ENCODE peak calls at places on chromosomes 11 and 22, in five cellular contexts. G, M, H, J and U are unnamed samples.
A peak's percentile ranks its signal among the peaks of the same experiment; 100 is the strongest.

GRCh38 chr11:8757047-8757446 is 74.5 kb downstream of the RPL27A start:
- DNase-seq in G (no peak), M (no peak), H (no peak), J (no peak), U (no peak)

GRCh38 chr11:117837070-117837776 is 12.7 kb upstream of the FXYD2 start:
- DNase-seq in G (no peak), M (no peak), H (no peak), J (no peak), U (no peak)

GRCh38 chr22:19909350-19910179 is 32.0 kb upstream of the COMT start:
- DNase-seq in G (peak; percentile 72), M (peak; percentile 90), H (peak; percentile 98), J (peak; percentile 71), U (peak; percentile 47)

GRCh38 chr11:119615879-119616190 is 113.2 kb downstream of the NECTIN1 start:
- DNase-seq in G (no peak), M (no peak), H (no peak), J (no peak), U (no peak)

GRCh38 chr11:44855138-44855849 is 95.4 kb downstream of the TP53I11 start:
- DNase-seq in G (no peak), M (no peak), H (no peak), J (no peak), U (no peak)

GRCh38 chr11:108713076-108713790 is 48.4 kb downstream of the DDX10 start:
- DNase-seq in G (no peak), M (peak; percentile 37), H (no peak), J (no peak), U (no peak)

GRCh38 chr11:29432719-29433325 is 584.0 kb downstream of the KCNA4 start:
- DNase-seq in G (no peak), M (peak; percentile 22), H (no peak), J (no peak), U (no peak)

GRCh38 chr22:47188337-47189055 is 426.0 kb downstream of the TBC1D22A start:
- DNase-seq in G (no peak), M (no peak), H (no peak), J (no peak), U (no peak)

GRCh38 chr22:24894998-24895397 is 51.5 kb downstream of the LHFPL7 start:
- DNase-seq in G (no peak), M (no peak), H (peak; percentile 74), J (no peak), U (no peak)

GRCh38 chr11:110478410-110478809 is 48.7 kb downstream of the FDX1 start:
- DNase-seq in G (peak; percentile 12), M (no peak), H (no peak), J (no peak), U (no peak)

GRCh38 chr22:42926034-42926433 is 69.0 kb upstream of the ARFGAP3 start:
- DNase-seq in G (no peak), M (no peak), H (no peak), J (no peak), U (no peak)

GRCh38 chr11:116461789-116462188 is 311.0 kb downstream of the BUD13 start:
- DNase-seq in G (no peak), M (no peak), H (no peak), J (no peak), U (no peak)

GRCh38 chr22:44399196-44399837 is 86.6 kb upstream of the SHISAL1 start:
- DNase-seq in G (no peak), M (no peak), H (no peak), J (no peak), U (no peak)

GRCh38 chr22:39991164-39991860 is 3.4 kb upstream of the FAM83F start:
- DNase-seq in G (no peak), M (no peak), H (no peak), J (no peak), U (no peak)

GRCh38 chr11:68297812-68298658 is 14.4 kb upstream of the LRP5 start:
- DNase-seq in G (peak; percentile 67), M (peak; percentile 91), H (peak; percentile 70), J (peak; percentile 76), U (peak; percentile 83)

GRCh38 chr11:78414321-78415051 is 3.1 kb downstream of the GAB2 start:
- DNase-seq in G (no peak), M (no peak), H (no peak), J (peak; percentile 28), U (no peak)

GRCh38 chr11:87859583-87859982 is 315.7 kb downstream of the RAB38 start:
- DNase-seq in G (no peak), M (no peak), H (peak; percentile 15), J (no peak), U (no peak)

GRCh38 chr11:120302001-120302805 is 22.9 kb upstream of the TLCD5 start:
- DNase-seq in G (no peak), M (no peak), H (no peak), J (no peak), U (no peak)

GRCh38 chr11:116606060-116606459 is 166.7 kb downstream of the BUD13 start:
- DNase-seq in G (no peak), M (no peak), H (no peak), J (no peak), U (no peak)

GRCh38 chr22:44261861-44262595 is 50.7 kb downstream of the SHISAL1 start:
- DNase-seq in G (no peak), M (no peak), H (no peak), J (no peak), U (no peak)

GRCh38 chr11:2778630-2779498 is 79.1 kb upstream of the KCNQ1OT1 start:
- DNase-seq in G (peak; percentile 9), M (no peak), H (peak; percentile 42), J (no peak), U (peak; percentile 48)

GRCh38 chr11:34266090-34266912 is 91.5 kb downstream of the ABTB2 start:
- DNase-seq in G (no peak), M (no peak), H (peak; percentile 69), J (no peak), U (no peak)

GRCh38 chr11:14529933-14530332 is 9.7 kb upstream of the PSMA1 start:
- DNase-seq in G (no peak), M (no peak), H (no peak), J (no peak), U (no peak)

GRCh38 chr11:115363426-115363825 is 140.8 kb downstream of the CADM1 start:
- DNase-seq in G (no peak), M (no peak), H (no peak), J (no peak), U (no peak)

GRCh38 chr11:44903035-44903434 is 47.6 kb downstream of the TP53I11 start:
- DNase-seq in G (no peak), M (no peak), H (no peak), J (no peak), U (no peak)

GRCh38 chr11:33545941-33546340 is 154.7 kb downstream of the C11orf91 start:
- DNase-seq in G (no peak), M (no peak), H (no peak), J (no peak), U (no peak)

GRCh38 chr11:76637491-76638266 is 32.9 kb downstream of the LRRC32 start:
- DNase-seq in G (no peak), M (peak; percentile 54), H (peak; percentile 53), J (peak; percentile 95), U (peak; percentile 84)

GRCh38 chr22:43185860-43186261 is 1.1 kb downstream of the TTLL12 start:
- DNase-seq in G (no peak), M (no peak), H (peak; percentile 52), J (no peak), U (no peak)

GRCh38 chr11:18617688-18618340 is 16.3 kb downstream of the SPTY2D1 start:
- DNase-seq in G (no peak), M (no peak), H (no peak), J (no peak), U (no peak)

GRCh38 chr11:114340311-114341131 is 44.3 kb downstream of the NNMT start:
- DNase-seq in G (no peak), M (no peak), H (peak; percentile 50), J (peak; percentile 14), U (peak; percentile 12)

GRCh38 chr11:131841028-131841427 is 470.6 kb downstream of the NTM start:
- DNase-seq in G (no peak), M (no peak), H (no peak), J (no peak), U (no peak)

GRCh38 chr11:76152086-76152658 is 54.1 kb downstream of the WNT11 start:
- DNase-seq in G (peak; percentile 70), M (peak; percentile 93), H (peak; percentile 93), J (peak; percentile 66), U (peak; percentile 81)

GRCh38 chr22:30582051-30582450 is 7.6 kb upstream of the GAL3ST1 start:
- DNase-seq in G (no peak), M (no peak), H (no peak), J (no peak), U (no peak)

GRCh38 chr11:61784506-61784805 is 7.9 kb downstream of the TMEM258 start:
- DNase-seq in G (no peak), M (no peak), H (no peak), J (no peak), U (no peak)

GRCh38 chr11:76791861-76792260 is 8.7 kb downstream of the TSKU start:
- DNase-seq in G (no peak), M (no peak), H (no peak), J (no peak), U (no peak)